ENCODE peak calls at places on chromosomes 11 and 22, in six cellular contexts. D is stromal cell of bone marrow, X is B cell, P is upper lobe of right lung, F is omental fat pad, G is DMS153. N is an unnamed sample.
A peak's percentile ranks its signal among the peaks of the same experiment; 100 is the strongest.

GRCh38 chr11:3021125-3021524 is 29.0 kb upstream of the NAP1L4 start:
- DNase-seq in X (no peak), D (no peak), F (no peak), P (no peak), G (peak; percentile 22), N (no peak)

GRCh38 chr11:2472428-2473186 is 27.8 kb downstream of the KCNQ1 start:
- DNase-seq in X (no peak), D (no peak), F (peak; percentile 5), G (no peak), P (peak; percentile 40), N (no peak)

GRCh38 chr11:104484784-104485554 is 321.0 kb upstream of the PDGFD start:
- DNase-seq in X (no peak), P (no peak), F (no peak), G (no peak), D (no peak), N (no peak)

GRCh38 chr22:50568626-50569025 is 5.9 kb upstream of the SYCE3 start:
- DNase-seq in F (no peak), X (no peak), P (no peak), D (no peak), G (no peak), N (no peak)

GRCh38 chr11:64260147-64260708 is 8.9 kb downstream of the PLCB3 start:
- DNase-seq in X (no peak), P (no peak), G (no peak), F (no peak), D (no peak), N (no peak)

GRCh38 chr11:44778200-44779100 is 51.7 kb downstream of the TSPAN18 start:
- DNase-seq in F (no peak), X (no peak), D (no peak), P (peak; percentile 39), G (no peak), N (no peak)

GRCh38 chr11:27812341-27812740 is 112.1 kb upstream of the BDNF start:
- DNase-seq in D (no peak), F (no peak), X (no peak), P (no peak), G (no peak), N (no peak)

GRCh38 chr22:36461665-36462474 is 19.6 kb downstream of the TXN2 start:
- DNase-seq in X (no peak), P (peak; percentile 82), D (no peak), F (no peak), G (peak; percentile 81), N (peak; percentile 88)

GRCh38 chr11:76206327-76207081 is at the start of gene WNT11:
- DNase-seq in F (no peak), D (no peak), G (peak; percentile 21), P (peak; percentile 81), X (peak; percentile 76), N (no peak)

GRCh38 chr11:62001450-62002178 is 34.2 kb upstream of the FTH1 start:
- DNase-seq in G (no peak), X (no peak), D (no peak), P (peak; percentile 66), F (no peak), N (no peak)

GRCh38 chr11:77347962-77348361 is 46.5 kb upstream of the GDPD4 start:
- DNase-seq in P (no peak), F (no peak), D (no peak), G (no peak), X (no peak), N (no peak)

GRCh38 chr11:12723410-12724297 is 49.4 kb downstream of the TEAD1 start:
- DNase-seq in X (no peak), P (no peak), F (no peak), D (no peak), G (peak; percentile 73), N (no peak)

GRCh38 chr22:43401233-43401632 is 10.6 kb upstream of the MPPED1 start:
- DNase-seq in G (no peak), X (no peak), D (no peak), P (no peak), F (no peak), N (no peak)

N was measured in tibial artery.